ENCODE peak calls at places on chromosomes 3 and 15, in four cellular contexts. R is CD8-positive, alpha-beta memory T cell; F is activated CD4-positive, alpha-beta T cell treated with anti-CD3 and anti-CD28 coated beads, Interleukin-2, amount 10 ng/mL, durations not matched to agents 7 days and 5 days; L is stimulated activated CD8-positive, alpha-beta memory T cell treated with anti-CD3 and anti-CD28 coated beads, Interleukin-7, amount 100 ng/mL, for 24 hours. A is an unnamed sample.
A peak's percentile ranks its signal among the peaks of the same experiment; 100 is the strongest.

GRCh38 chr15:49041406-49041805 is 4.8 kb downstream of the SECISBP2L start:
- DNase-seq in F (no peak), R (no peak), L (no peak), A (no peak)

GRCh38 chr3:149005424-149005823 is 14.1 kb downstream of the GYG1 start:
- DNase-seq in R (no peak), F (no peak), L (no peak), A (no peak)

GRCh38 chr3:55579499-55579898 is 92.4 kb upstream of the WNT5A start:
- DNase-seq in R (no peak), L (no peak), F (no peak), A (no peak)

GRCh38 chr15:55799287-55800212 is 56.6 kb upstream of the PRTG start:
- DNase-seq in F (no peak), L (no peak), R (no peak), A (no peak)

GRCh38 chr15:100383302-100384107 is 41.7 kb upstream of the ADAMTS17 start:
- DNase-seq in R (peak; percentile 3), F (peak; percentile 25), L (no peak), A (no peak)

GRCh38 chr15:89451846-89452245 is 44.5 kb downstream of the RHCG start:
- DNase-seq in L (no peak), R (no peak), F (no peak), A (no peak)

GRCh38 chr15:59644757-59645156 is 12.6 kb downstream of the GTF2A2 start:
- DNase-seq in L (no peak), F (no peak), R (no peak), A (no peak)

GRCh38 chr3:21944251-21944650 is 193.2 kb upstream of the ZNF385D start:
- DNase-seq in R (no peak), L (no peak), F (no peak), A (no peak)

GRCh38 chr15:92618121-92618520 is 37.5 kb downstream of the FAM174B start:
- DNase-seq in R (no peak), L (no peak), F (no peak), A (no peak)

GRCh38 chr3:126896067-126896441 is 86.9 kb upstream of the PLXNA1 start:
- DNase-seq in F (no peak), L (no peak), R (no peak), A (no peak)

GRCh38 chr3:120678331-120678845 is 3.7 kb downstream of the HGD start:
- DNase-seq in R (no peak), F (no peak), L (no peak), A (no peak)

GRCh38 chr3:143298886-143299535 is 179.4 kb downstream of the CHST2 start:
- DNase-seq in L (no peak), F (no peak), R (no peak), A (no peak)

GRCh38 chr15:68154923-68155559 is 50.1 kb downstream of the CALML4 start:
- DNase-seq in F (peak; percentile 11), R (no peak), L (no peak), A (no peak)

GRCh38 chr15:72231847-72232461 is 964 bp upstream of the PKM start:
- DNase-seq in F (peak; percentile 71), L (no peak), R (peak; percentile 64), A (peak; percentile 7)